ENCODE peak calls at places on chromosomes 12 and 14, in seven cellular contexts. One of them, this sample, is unnamed.

GRCh38 chr12:57109207-57110160 is 1.7 kb downstream of the STAT6 start:
- DNase-seq in psoas muscle: no peak
- DNase-seq in NCI-H1105 treated with DMSO at 0.1 percent for 48 hours: no peak
- DNase-seq in lung microvascular endothelial cell: no peak
- DNase-seq in NCI-H1092: no peak
- DNase-seq in GF-D8: no peak
- DNase-seq in fibroblast of mammary gland: no peak
- DNase-seq in this sample: no peak

GRCh38 chr14:92686763-92687427 is 61.5 kb downstream of the LGMN start:
- DNase-seq in GF-D8: no peak
- DNase-seq in NCI-H1105 treated with DMSO at 0.1 percent for 48 hours: peak; percentile 78
- DNase-seq in NCI-H1092: peak; percentile 77
- DNase-seq in lung microvascular endothelial cell: peak; percentile 73
- DNase-seq in fibroblast of mammary gland: peak; percentile 49
- DNase-seq in psoas muscle: peak; percentile 80
- DNase-seq in this sample: peak; percentile 66

GRCh38 chr14:104665663-104666522 is 23.5 kb upstream of the INF2 start:
- DNase-seq in psoas muscle: no peak
- DNase-seq in NCI-H1092: no peak
- DNase-seq in NCI-H1105 treated with DMSO at 0.1 percent for 48 hours: no peak
- DNase-seq in fibroblast of mammary gland: no peak
- DNase-seq in lung microvascular endothelial cell: peak; percentile 66
- DNase-seq in GF-D8: no peak
- DNase-seq in this sample: no peak

GRCh38 chr14:104550849-104551728 is 28.5 kb upstream of the C14orf180 start:
- DNase-seq in psoas muscle: no peak
- DNase-seq in NCI-H1105 treated with DMSO at 0.1 percent for 48 hours: no peak
- DNase-seq in lung microvascular endothelial cell: no peak
- DNase-seq in NCI-H1092: no peak
- DNase-seq in fibroblast of mammary gland: no peak
- DNase-seq in GF-D8: no peak
- DNase-seq in this sample: no peak

GRCh38 chr12:76762556-76762955 is 1.4 kb upstream of the ZDHHC17 start:
- DNase-seq in GF-D8: no peak
- DNase-seq in NCI-H1092: no peak
- DNase-seq in NCI-H1105 treated with DMSO at 0.1 percent for 48 hours: no peak
- DNase-seq in fibroblast of mammary gland: peak; percentile 32
- DNase-seq in psoas muscle: no peak
- DNase-seq in lung microvascular endothelial cell: no peak
- DNase-seq in this sample: no peak

GRCh38 chr14:74955229-74955999 is at the start of gene PGF:
- DNase-seq in NCI-H1092: no peak
- DNase-seq in fibroblast of mammary gland: peak; percentile 18
- DNase-seq in GF-D8: no peak
- DNase-seq in lung microvascular endothelial cell: peak; percentile 37
- DNase-seq in psoas muscle: peak; percentile 85
- DNase-seq in NCI-H1105 treated with DMSO at 0.1 percent for 48 hours: peak; percentile 39
- DNase-seq in this sample: peak; percentile 71

GRCh38 chr14:68792022-68792829 is 641 bp downstream of the ZFP36L1 start:
- DNase-seq in fibroblast of mammary gland: no peak
- DNase-seq in psoas muscle: no peak
- DNase-seq in GF-D8: no peak
- DNase-seq in NCI-H1092: no peak
- DNase-seq in NCI-H1105 treated with DMSO at 0.1 percent for 48 hours: peak; percentile 21
- DNase-seq in lung microvascular endothelial cell: peak; percentile 39
- DNase-seq in this sample: no peak

GRCh38 chr14:58746261-58746660 is 108.5 kb downstream of the DACT1 start:
- DNase-seq in NCI-H1092: no peak
- DNase-seq in GF-D8: no peak
- DNase-seq in fibroblast of mammary gland: peak; percentile 84
- DNase-seq in psoas muscle: no peak
- DNase-seq in lung microvascular endothelial cell: peak; percentile 56
- DNase-seq in NCI-H1105 treated with DMSO at 0.1 percent for 48 hours: no peak
- DNase-seq in this sample: no peak

GRCh38 chr12:8030189-8030588 is 2.3 kb upstream of the FOXJ2 start:
- DNase-seq in fibroblast of mammary gland: no peak
- DNase-seq in psoas muscle: no peak
- DNase-seq in GF-D8: no peak
- DNase-seq in NCI-H1092: no peak
- DNase-seq in lung microvascular endothelial cell: no peak
- DNase-seq in NCI-H1105 treated with DMSO at 0.1 percent for 48 hours: no peak
- DNase-seq in this sample: no peak

GRCh38 chr12:31000751-31001150 is 72.9 kb upstream of the DDX11 start:
- DNase-seq in NCI-H1092: no peak
- DNase-seq in GF-D8: no peak
- DNase-seq in lung microvascular endothelial cell: peak; percentile 70
- DNase-seq in NCI-H1105 treated with DMSO at 0.1 percent for 48 hours: no peak
- DNase-seq in fibroblast of mammary gland: peak; percentile 64
- DNase-seq in psoas muscle: peak; percentile 1
- DNase-seq in this sample: no peak

GRCh38 chr12:26704684-26705475 is 128.1 kb downstream of the ITPR2 start:
- DNase-seq in NCI-H1092: no peak
- DNase-seq in psoas muscle: no peak
- DNase-seq in fibroblast of mammary gland: no peak
- DNase-seq in NCI-H1105 treated with DMSO at 0.1 percent for 48 hours: no peak
- DNase-seq in GF-D8: peak; percentile 37
- DNase-seq in lung microvascular endothelial cell: peak; percentile 85
- DNase-seq in this sample: no peak

GRCh38 chr14:99430491-99430890 is 50.2 kb downstream of the SETD3 start:
- DNase-seq in NCI-H1092: no peak
- DNase-seq in NCI-H1105 treated with DMSO at 0.1 percent for 48 hours: no peak
- DNase-seq in GF-D8: no peak
- DNase-seq in fibroblast of mammary gland: no peak
- DNase-seq in psoas muscle: no peak
- DNase-seq in lung microvascular endothelial cell: peak; percentile 85
- DNase-seq in this sample: peak; percentile 21

GRCh38 chr12:22121224-22121623 is 75.2 kb downstream of the CMAS start:
- DNase-seq in lung microvascular endothelial cell: no peak
- DNase-seq in GF-D8: no peak
- DNase-seq in psoas muscle: no peak
- DNase-seq in fibroblast of mammary gland: no peak
- DNase-seq in NCI-H1105 treated with DMSO at 0.1 percent for 48 hours: no peak
- DNase-seq in NCI-H1092: no peak
- DNase-seq in this sample: no peak

GRCh38 chr12:46677749-46678148 is 148.0 kb downstream of the SLC38A4 start:
- DNase-seq in lung microvascular endothelial cell: peak; percentile 60
- DNase-seq in NCI-H1105 treated with DMSO at 0.1 percent for 48 hours: peak; percentile 30
- DNase-seq in psoas muscle: no peak
- DNase-seq in fibroblast of mammary gland: peak; percentile 53
- DNase-seq in GF-D8: no peak
- DNase-seq in NCI-H1092: no peak
- DNase-seq in this sample: no peak

GRCh38 chr12:86724716-86725115 is 468.5 kb upstream of the MGAT4C start:
- DNase-seq in GF-D8: no peak
- DNase-seq in fibroblast of mammary gland: peak; percentile 63
- DNase-seq in lung microvascular endothelial cell: no peak
- DNase-seq in NCI-H1105 treated with DMSO at 0.1 percent for 48 hours: no peak
- DNase-seq in psoas muscle: no peak
- DNase-seq in NCI-H1092: no peak
- DNase-seq in this sample: no peak

GRCh38 chr14:98162829-98163228 is 1109.2 kb downstream of the BCL11B start:
- DNase-seq in fibroblast of mammary gland: no peak
- DNase-seq in psoas muscle: no peak
- DNase-seq in NCI-H1092: no peak
- DNase-seq in NCI-H1105 treated with DMSO at 0.1 percent for 48 hours: no peak
- DNase-seq in lung microvascular endothelial cell: no peak
- DNase-seq in GF-D8: no peak
- DNase-seq in this sample: no peak

GRCh38 chr14:53608369-53608768 is 348.3 kb downstream of the BMP4 start:
- DNase-seq in NCI-H1105 treated with DMSO at 0.1 percent for 48 hours: no peak
- DNase-seq in fibroblast of mammary gland: peak; percentile 25
- DNase-seq in GF-D8: no peak
- DNase-seq in psoas muscle: no peak
- DNase-seq in lung microvascular endothelial cell: no peak
- DNase-seq in NCI-H1092: no peak
- DNase-seq in this sample: no peak

GRCh38 chr12:58420496-58420895 is 479.1 kb downstream of the ATP23 start:
- DNase-seq in fibroblast of mammary gland: peak; percentile 64
- DNase-seq in GF-D8: no peak
- DNase-seq in NCI-H1092: no peak
- DNase-seq in NCI-H1105 treated with DMSO at 0.1 percent for 48 hours: no peak
- DNase-seq in lung microvascular endothelial cell: no peak
- DNase-seq in psoas muscle: no peak
- DNase-seq in this sample: no peak

GRCh38 chr12:62435337-62436163 is 31.1 kb upstream of the MON2 start:
- DNase-seq in psoas muscle: peak; percentile 52
- DNase-seq in fibroblast of mammary gland: peak; percentile 60
- DNase-seq in GF-D8: peak; percentile 39
- DNase-seq in lung microvascular endothelial cell: peak; percentile 50
- DNase-seq in NCI-H1092: peak; percentile 7
- DNase-seq in NCI-H1105 treated with DMSO at 0.1 percent for 48 hours: no peak
- DNase-seq in this sample: peak; percentile 16

GRCh38 chr14:74251546-74252030 is 12.3 kb downstream of the VSX2 start:
- DNase-seq in psoas muscle: peak; percentile 83
- DNase-seq in fibroblast of mammary gland: peak; percentile 76
- DNase-seq in lung microvascular endothelial cell: peak; percentile 80
- DNase-seq in NCI-H1105 treated with DMSO at 0.1 percent for 48 hours: peak; percentile 81
- DNase-seq in NCI-H1092: peak; percentile 55
- DNase-seq in GF-D8: peak; percentile 25
- DNase-seq in this sample: peak; percentile 64

GRCh38 chr14:34165847-34166340 is 215.0 kb upstream of the EGLN3 start:
- DNase-seq in GF-D8: no peak
- DNase-seq in psoas muscle: no peak
- DNase-seq in fibroblast of mammary gland: no peak
- DNase-seq in NCI-H1105 treated with DMSO at 0.1 percent for 48 hours: no peak
- DNase-seq in lung microvascular endothelial cell: no peak
- DNase-seq in NCI-H1092: no peak
- DNase-seq in this sample: no peak

GRCh38 chr12:51620448-51620847 is 29.4 kb downstream of the SCN8A start:
- DNase-seq in lung microvascular endothelial cell: no peak
- DNase-seq in NCI-H1092: no peak
- DNase-seq in NCI-H1105 treated with DMSO at 0.1 percent for 48 hours: no peak
- DNase-seq in GF-D8: no peak
- DNase-seq in fibroblast of mammary gland: peak; percentile 43
- DNase-seq in psoas muscle: no peak
- DNase-seq in this sample: no peak

GRCh38 chr12:69329669-69330428 is 18.3 kb upstream of the LYZ start:
- DNase-seq in lung microvascular endothelial cell: no peak
- DNase-seq in fibroblast of mammary gland: no peak
- DNase-seq in NCI-H1092: no peak
- DNase-seq in NCI-H1105 treated with DMSO at 0.1 percent for 48 hours: no peak
- DNase-seq in psoas muscle: no peak
- DNase-seq in GF-D8: no peak
- DNase-seq in this sample: no peak

GRCh38 chr14:34465069-34465859 is 3.2 kb upstream of the SPTSSA start:
- DNase-seq in lung microvascular endothelial cell: peak; percentile 49
- DNase-seq in psoas muscle: no peak
- DNase-seq in NCI-H1092: no peak
- DNase-seq in fibroblast of mammary gland: peak; percentile 55
- DNase-seq in NCI-H1105 treated with DMSO at 0.1 percent for 48 hours: no peak
- DNase-seq in GF-D8: peak; percentile 16
- DNase-seq in this sample: no peak

GRCh38 chr14:61925043-61925442 is 162.8 kb downstream of the SNAPC1 start:
- DNase-seq in GF-D8: no peak
- DNase-seq in NCI-H1105 treated with DMSO at 0.1 percent for 48 hours: no peak
- DNase-seq in fibroblast of mammary gland: no peak
- DNase-seq in psoas muscle: no peak
- DNase-seq in NCI-H1092: peak; percentile 29
- DNase-seq in lung microvascular endothelial cell: no peak
- DNase-seq in this sample: no peak

GRCh38 chr12:47785036-47785886 is 12.2 kb downstream of the SLC48A1 start:
- DNase-seq in lung microvascular endothelial cell: no peak
- DNase-seq in fibroblast of mammary gland: no peak
- DNase-seq in GF-D8: no peak
- DNase-seq in NCI-H1092: no peak
- DNase-seq in NCI-H1105 treated with DMSO at 0.1 percent for 48 hours: no peak
- DNase-seq in psoas muscle: no peak
- DNase-seq in this sample: no peak

GRCh38 chr12:979355-979754 is 11.7 kb upstream of the ERC1 start:
- DNase-seq in NCI-H1105 treated with DMSO at 0.1 percent for 48 hours: no peak
- DNase-seq in GF-D8: no peak
- DNase-seq in fibroblast of mammary gland: no peak
- DNase-seq in psoas muscle: no peak
- DNase-seq in NCI-H1092: no peak
- DNase-seq in lung microvascular endothelial cell: no peak
- DNase-seq in this sample: no peak

GRCh38 chr12:71415336-71416231 is 24.0 kb upstream of the LGR5 start:
- DNase-seq in psoas muscle: no peak
- DNase-seq in fibroblast of mammary gland: peak; percentile 66
- DNase-seq in NCI-H1105 treated with DMSO at 0.1 percent for 48 hours: peak; percentile 65
- DNase-seq in GF-D8: no peak
- DNase-seq in NCI-H1092: peak; percentile 56
- DNase-seq in lung microvascular endothelial cell: peak; percentile 71
- DNase-seq in this sample: peak; percentile 29

GRCh38 chr14:85660243-85660922 is 130.4 kb downstream of the FLRT2 start:
- DNase-seq in GF-D8: no peak
- DNase-seq in lung microvascular endothelial cell: no peak
- DNase-seq in fibroblast of mammary gland: no peak
- DNase-seq in psoas muscle: no peak
- DNase-seq in NCI-H1092: no peak
- DNase-seq in NCI-H1105 treated with DMSO at 0.1 percent for 48 hours: no peak
- DNase-seq in this sample: no peak

This sample was measured in heart right ventricle.